ENCODE peak calls at places on chromosomes 3 and 15, in five cellular contexts. U is upper lobe of left lung, G is AG09309, D is tibial artery, W is psoas muscle. T is an unnamed sample.

GRCh38 chr3:126039870-126040269 is 44.1 kb downstream of the SLC41A3 start:
- DNase-seq in U (no peak), W (no peak), D (no peak), G (no peak), T (no peak)

GRCh38 chr3:78967061-78967460 is 800.7 kb downstream of the ROBO1 start:
- DNase-seq in G (no peak), W (no peak), U (no peak), D (no peak), T (no peak)

GRCh38 chr15:55319537-55320325 is 709 bp downstream of the PIGB start:
- DNase-seq in U (no peak), G (no peak), D (peak; percentile 48), W (no peak), T (no peak)

GRCh38 chr3:190345878-190346277 is 23.6 kb upstream of the CLDN1 start:
- DNase-seq in G (no peak), W (no peak), U (no peak), D (no peak), T (no peak)

GRCh38 chr15:90665288-90666134 is 51.6 kb upstream of the BLM start:
- DNase-seq in W (peak; percentile 70), D (peak; percentile 70), G (no peak), U (peak; percentile 92), T (no peak)

GRCh38 chr15:78177447-78177873 is 28.3 kb downstream of the IDH3A start:
- DNase-seq in W (no peak), D (no peak), G (no peak), U (peak; percentile 42), T (no peak)

GRCh38 chr3:186318135-186318534 is 43.9 kb downstream of the DGKG start:
- DNase-seq in W (no peak), U (no peak), D (no peak), G (no peak), T (no peak)

GRCh38 chr3:190497809-190498208 is 16.1 kb upstream of the IL1RAP start:
- DNase-seq in G (no peak), W (no peak), D (no peak), U (no peak), T (no peak)

GRCh38 chr3:159560214-159561004 is 428.2 kb upstream of the IL12A start:
- DNase-seq in W (no peak), G (no peak), D (no peak), U (no peak), T (no peak)

GRCh38 chr3:107910713-107911259 is 180.0 kb downstream of the CD47 start:
- DNase-seq in D (no peak), G (no peak), W (no peak), U (no peak), T (no peak)

GRCh38 chr3:161475905-161476304 is 20.7 kb upstream of the OTOL1 start:
- DNase-seq in W (no peak), U (no peak), D (no peak), G (no peak), T (no peak)

GRCh38 chr3:156215751-156216150 is 95.4 kb downstream of the KCNAB1 start:
- DNase-seq in U (no peak), D (no peak), W (no peak), G (no peak), T (no peak)

GRCh38 chr3:112814256-112814655 is 32.4 kb downstream of the CD200R1L start:
- DNase-seq in G (peak; percentile 76), U (no peak), W (no peak), D (no peak), T (no peak)

GRCh38 chr15:47950447-47950846 is 170.3 kb upstream of the SLC24A5 start:
- DNase-seq in D (no peak), W (no peak), U (no peak), G (no peak), T (no peak)

GRCh38 chr15:87752250-87752951 is 504.1 kb downstream of the NTRK3 start:
- DNase-seq in U (no peak), G (peak; percentile 76), D (no peak), W (no peak), T (no peak)

GRCh38 chr3:105957722-105958121 is 88.9 kb upstream of the CBLB start:
- DNase-seq in G (peak; percentile 63), U (no peak), W (no peak), D (no peak), T (no peak)

GRCh38 chr3:71132995-71133730 is 450.4 kb downstream of the FOXP1 start:
- DNase-seq in G (no peak), D (no peak), U (no peak), W (no peak), T (no peak)

GRCh38 chr3:10867384-10867783 is 51.4 kb downstream of the SLC6A11 start:
- DNase-seq in U (no peak), G (no peak), W (no peak), D (no peak), T (no peak)

GRCh38 chr15:86915811-86916331 is 836.2 kb downstream of the AGBL1 start:
- DNase-seq in W (no peak), D (no peak), U (no peak), G (peak; percentile 2), T (no peak)

GRCh38 chr3:106326941-106327765 is 458.3 kb upstream of the CBLB start:
- DNase-seq in D (no peak), U (no peak), G (no peak), W (no peak), T (no peak)

GRCh38 chr3:192892981-192893827 is 24.5 kb downstream of the MB21D2 start:
- DNase-seq in D (peak; percentile 66), G (peak; percentile 82), U (no peak), W (peak; percentile 37), T (no peak)

GRCh38 chr15:82128401-82129143 is 82.8 kb upstream of the MEX3B start:
- DNase-seq in D (no peak), U (no peak), G (no peak), W (no peak), T (no peak)

GRCh38 chr3:106811376-106811775 is 565.9 kb upstream of the CCDC54 start:
- DNase-seq in W (no peak), D (no peak), G (peak; percentile 46), U (no peak), T (no peak)

GRCh38 chr15:44296625-44297524 is 8.4 kb downstream of the GOLM2 start:
- DNase-seq in U (no peak), W (no peak), D (no peak), G (no peak), T (no peak)

GRCh38 chr3:31960793-31961431 is 20.1 kb downstream of the OSBPL10 start:
- DNase-seq in G (no peak), U (no peak), D (no peak), W (no peak), T (no peak)

GRCh38 chr15:92733934-92734521 is 78.5 kb upstream of the FAM174B start:
- DNase-seq in U (peak; percentile 81), D (no peak), W (peak; percentile 20), G (no peak), T (no peak)

GRCh38 chr3:129606522-129607390 is at the start of gene PLXND1:
- DNase-seq in W (peak; percentile 79), G (no peak), U (peak; percentile 95), D (peak; percentile 80), T (no peak)

GRCh38 chr15:40368701-40369473 is 10.9 kb downstream of the DISP2 start:
- DNase-seq in G (no peak), W (no peak), D (no peak), U (peak; percentile 70), T (no peak)

GRCh38 chr15:40369474-40369869 is 11.5 kb downstream of the DISP2 start:
- DNase-seq in W (no peak), D (no peak), U (peak; percentile 66), G (no peak), T (no peak)

GRCh38 chr15:40366204-40367037 is 8.4 kb downstream of the DISP2 start:
- DNase-seq in D (no peak), W (no peak), G (no peak), U (no peak), T (no peak)

GRCh38 chr15:40367038-40367672 is 9.1 kb downstream of the DISP2 start:
- DNase-seq in W (peak; percentile 84), D (no peak), G (no peak), U (peak; percentile 52), T (no peak)

DNA sequence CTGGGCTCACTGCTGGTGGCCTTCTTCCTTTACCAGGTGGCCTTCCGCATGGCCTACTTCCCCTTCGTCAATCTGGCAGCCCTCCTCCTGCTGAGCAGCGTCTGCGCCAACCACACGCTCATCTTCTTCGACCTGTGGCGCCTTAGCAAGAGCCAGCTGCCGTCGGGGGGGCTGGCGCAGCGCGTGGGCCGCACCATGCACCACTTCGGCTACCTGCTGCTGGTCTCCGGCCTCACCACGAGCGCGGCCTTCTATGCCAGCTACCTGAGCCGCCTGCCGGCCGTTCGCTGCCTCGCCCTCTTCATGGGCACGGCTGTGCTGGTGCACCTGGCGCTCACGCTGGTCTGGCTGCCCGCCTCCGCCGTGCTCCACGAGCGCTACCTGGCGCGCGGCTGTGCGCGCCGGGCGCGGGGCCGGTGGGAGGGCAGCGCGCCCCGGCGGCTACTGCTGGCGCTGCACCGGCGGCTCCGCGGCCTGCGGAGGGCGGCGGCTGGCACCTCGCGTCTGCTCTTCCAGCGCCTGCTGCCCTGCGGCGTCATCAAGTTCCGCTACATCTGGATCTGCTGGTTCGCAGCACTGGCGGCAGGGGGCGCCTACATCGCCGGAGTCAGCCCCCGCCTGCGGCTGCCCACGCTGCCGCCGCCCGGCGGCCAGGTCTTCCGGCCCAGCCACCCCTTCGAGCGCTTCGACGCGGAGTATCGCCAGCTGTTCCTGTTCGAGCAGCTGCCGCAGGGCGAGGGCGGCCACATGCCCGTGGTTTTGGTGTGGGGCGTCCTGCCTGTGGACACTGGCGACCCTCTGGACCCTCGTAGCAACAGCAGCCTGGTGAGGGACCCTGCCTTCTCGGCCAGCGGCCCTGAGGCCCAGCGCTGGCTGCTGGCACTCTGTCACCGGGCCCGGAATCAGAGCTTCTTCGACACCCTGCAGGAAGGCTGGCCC is 9.9 kb downstream of the DISP2 start:
- DNase-seq in W (peak; percentile 85), U (peak; percentile 95), D (peak; percentile 74), G (peak; percentile 37), T (no peak)
- TF ChIP-seq CTCF in W (peak; percentile 85), U (peak; percentile 93), D (peak; percentile 85), G (peak; percentile 62), T (no peak)

DNA sequence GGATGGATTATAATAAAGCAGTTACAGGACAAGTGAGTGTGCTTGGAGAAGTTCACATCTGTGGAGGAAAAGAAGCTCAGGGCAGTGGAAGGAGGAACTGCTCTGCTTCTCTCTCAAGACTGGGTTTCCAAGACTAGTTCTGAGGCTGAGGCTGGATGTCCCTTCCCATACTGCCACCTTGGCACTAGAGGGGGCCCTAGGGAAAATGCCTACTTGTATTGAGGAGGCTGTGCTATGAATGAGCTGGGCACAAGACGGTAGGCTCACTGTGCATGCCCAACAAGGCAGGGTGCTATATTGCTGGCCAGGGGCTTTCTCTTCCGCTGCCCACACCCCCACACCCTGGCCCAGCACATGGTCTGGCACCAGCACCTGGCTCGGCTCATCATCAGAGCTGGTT is 65.2 kb downstream of the SLCO2A1 start:
- DNase-seq in W (no peak), G (no peak), D (no peak), U (no peak), T (no peak)
- TF ChIP-seq CTCF in W (no peak), G (peak; percentile 12), D (no peak), U (no peak), T (no peak)

GRCh38 chr3:195849322-195850074 is 37.8 kb upstream of the MUC4 start:
- DNase-seq in U (peak; percentile 86), W (no peak), G (no peak), D (no peak), T (no peak)
- TF ChIP-seq CTCF in U (no peak), W (peak; percentile 72), G (no peak), D (no peak), T (no peak)

DNA sequence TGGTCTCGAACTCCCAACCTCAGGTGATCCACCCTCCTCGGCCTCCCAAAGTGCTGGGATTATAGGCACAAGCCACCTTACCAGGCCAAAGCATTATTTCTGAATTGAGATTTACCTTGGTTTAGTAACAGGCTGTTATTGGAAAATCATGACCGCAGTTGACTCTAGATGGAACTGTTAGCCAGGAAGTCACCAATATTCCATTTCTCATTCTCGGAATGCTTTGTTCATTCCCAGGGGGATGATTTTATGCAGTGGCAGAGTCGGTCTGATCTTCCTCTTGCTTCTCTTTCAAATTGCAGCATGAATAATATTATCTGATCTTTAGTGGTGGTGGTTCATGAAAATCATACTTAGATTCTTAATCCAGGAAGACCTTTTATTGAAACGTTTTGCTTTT is 195.5 kb upstream of the MBNL1 start:
- DNase-seq in D (no peak), U (no peak), G (no peak), W (no peak), T (no peak)
- TF ChIP-seq CTCF in D (peak; percentile 22), U (no peak), G (peak; percentile 51), W (peak; percentile 26), T (no peak)

T was measured in omental fat pad.